ENCODE peak calls at places on chromosomes 1 and 21, in ten cellular contexts. One of them, this sample, is unnamed.

GRCh38 chr1:81802601-81803422 is 2.1 kb downstream of the ADGRL2 start:
- DNase-seq in HTR-8/SVneo: no peak
- DNase-seq in LHCN-M2: no peak
- DNase-seq in left ventricle myocardium inferior: peak; percentile 80
- DNase-seq in left ventricle myocardium superior: peak; percentile 87
- DNase-seq in T follicular helper cell: no peak
- DNase-seq in CD4-positive, CD25-positive, alpha-beta regulatory T cell: no peak
- DNase-seq in EH: peak; percentile 36
- DNase-seq in H7: peak; percentile 65
- DNase-seq in stimulated activated CD8-positive, alpha-beta memory T cell treated with anti-CD3 and anti-CD28 coated beads, Interleukin-4, amount 100 ng/mL, for 48 hours: no peak
- DNase-seq in this sample: no peak

GRCh38 chr1:206986402-206986801 is 16.1 kb upstream of the FCAMR start:
- DNase-seq in LHCN-M2: no peak
- DNase-seq in EH: no peak
- DNase-seq in T follicular helper cell: no peak
- DNase-seq in CD4-positive, CD25-positive, alpha-beta regulatory T cell: no peak
- DNase-seq in left ventricle myocardium superior: no peak
- DNase-seq in H7: no peak
- DNase-seq in stimulated activated CD8-positive, alpha-beta memory T cell treated with anti-CD3 and anti-CD28 coated beads, Interleukin-4, amount 100 ng/mL, for 48 hours: no peak
- DNase-seq in left ventricle myocardium inferior: no peak
- DNase-seq in HTR-8/SVneo: no peak
- DNase-seq in this sample: no peak

GRCh38 chr1:26945138-26945537 is 15.1 kb downstream of the KDF1 start:
- DNase-seq in T follicular helper cell: no peak
- DNase-seq in CD4-positive, CD25-positive, alpha-beta regulatory T cell: no peak
- DNase-seq in H7: no peak
- DNase-seq in left ventricle myocardium superior: no peak
- DNase-seq in HTR-8/SVneo: no peak
- DNase-seq in left ventricle myocardium inferior: no peak
- DNase-seq in EH: no peak
- DNase-seq in stimulated activated CD8-positive, alpha-beta memory T cell treated with anti-CD3 and anti-CD28 coated beads, Interleukin-4, amount 100 ng/mL, for 48 hours: no peak
- DNase-seq in LHCN-M2: no peak
- DNase-seq in this sample: no peak

GRCh38 chr21:32073190-32073589 is 200.4 kb downstream of the HUNK start:
- DNase-seq in stimulated activated CD8-positive, alpha-beta memory T cell treated with anti-CD3 and anti-CD28 coated beads, Interleukin-4, amount 100 ng/mL, for 48 hours: no peak
- DNase-seq in LHCN-M2: no peak
- DNase-seq in CD4-positive, CD25-positive, alpha-beta regulatory T cell: no peak
- DNase-seq in HTR-8/SVneo: no peak
- DNase-seq in T follicular helper cell: no peak
- DNase-seq in H7: no peak
- DNase-seq in left ventricle myocardium inferior: no peak
- DNase-seq in EH: no peak
- DNase-seq in left ventricle myocardium superior: no peak
- DNase-seq in this sample: no peak

GRCh38 chr1:15510611-15511405 is 13.2 kb downstream of the CASP9 start:
- DNase-seq in left ventricle myocardium inferior: no peak
- DNase-seq in HTR-8/SVneo: no peak
- DNase-seq in H7: no peak
- DNase-seq in EH: no peak
- DNase-seq in LHCN-M2: no peak
- DNase-seq in CD4-positive, CD25-positive, alpha-beta regulatory T cell: no peak
- DNase-seq in T follicular helper cell: no peak
- DNase-seq in left ventricle myocardium superior: no peak
- DNase-seq in stimulated activated CD8-positive, alpha-beta memory T cell treated with anti-CD3 and anti-CD28 coated beads, Interleukin-4, amount 100 ng/mL, for 48 hours: no peak
- DNase-seq in this sample: no peak

GRCh38 chr1:23805025-23805424 is 4.5 kb upstream of the GALE start:
- DNase-seq in LHCN-M2: no peak
- DNase-seq in stimulated activated CD8-positive, alpha-beta memory T cell treated with anti-CD3 and anti-CD28 coated beads, Interleukin-4, amount 100 ng/mL, for 48 hours: no peak
- DNase-seq in left ventricle myocardium superior: no peak
- DNase-seq in left ventricle myocardium inferior: no peak
- DNase-seq in CD4-positive, CD25-positive, alpha-beta regulatory T cell: no peak
- DNase-seq in H7: no peak
- DNase-seq in T follicular helper cell: no peak
- DNase-seq in EH: no peak
- DNase-seq in HTR-8/SVneo: no peak
- DNase-seq in this sample: no peak

GRCh38 chr1:43207229-43207853 is 35.2 kb downstream of the CFAP57 start:
- DNase-seq in T follicular helper cell: no peak
- DNase-seq in left ventricle myocardium superior: no peak
- DNase-seq in left ventricle myocardium inferior: no peak
- DNase-seq in HTR-8/SVneo: peak; percentile 66
- DNase-seq in EH: peak; percentile 80
- DNase-seq in CD4-positive, CD25-positive, alpha-beta regulatory T cell: no peak
- DNase-seq in LHCN-M2: no peak
- DNase-seq in H7: no peak
- DNase-seq in stimulated activated CD8-positive, alpha-beta memory T cell treated with anti-CD3 and anti-CD28 coated beads, Interleukin-4, amount 100 ng/mL, for 48 hours: no peak
- DNase-seq in this sample: no peak

GRCh38 chr1:45979778-45980176 is 152.7 kb downstream of the PIK3R3 start:
- DNase-seq in LHCN-M2: no peak
- DNase-seq in CD4-positive, CD25-positive, alpha-beta regulatory T cell: no peak
- DNase-seq in left ventricle myocardium inferior: no peak
- DNase-seq in HTR-8/SVneo: no peak
- DNase-seq in T follicular helper cell: no peak
- DNase-seq in H7: no peak
- DNase-seq in left ventricle myocardium superior: no peak
- DNase-seq in EH: no peak
- DNase-seq in stimulated activated CD8-positive, alpha-beta memory T cell treated with anti-CD3 and anti-CD28 coated beads, Interleukin-4, amount 100 ng/mL, for 48 hours: no peak
- DNase-seq in this sample: no peak

GRCh38 chr1:214559079-214559478 is 7.7 kb upstream of the PTPN14 start:
- DNase-seq in CD4-positive, CD25-positive, alpha-beta regulatory T cell: no peak
- DNase-seq in stimulated activated CD8-positive, alpha-beta memory T cell treated with anti-CD3 and anti-CD28 coated beads, Interleukin-4, amount 100 ng/mL, for 48 hours: no peak
- DNase-seq in left ventricle myocardium superior: no peak
- DNase-seq in EH: no peak
- DNase-seq in H7: no peak
- DNase-seq in T follicular helper cell: no peak
- DNase-seq in LHCN-M2: no peak
- DNase-seq in HTR-8/SVneo: no peak
- DNase-seq in left ventricle myocardium inferior: no peak
- DNase-seq in this sample: no peak

GRCh38 chr1:116239916-116240315 is 128.7 kb downstream of the MAB21L3 start:
- DNase-seq in EH: no peak
- DNase-seq in LHCN-M2: no peak
- DNase-seq in left ventricle myocardium superior: no peak
- DNase-seq in CD4-positive, CD25-positive, alpha-beta regulatory T cell: no peak
- DNase-seq in left ventricle myocardium inferior: no peak
- DNase-seq in HTR-8/SVneo: no peak
- DNase-seq in T follicular helper cell: no peak
- DNase-seq in stimulated activated CD8-positive, alpha-beta memory T cell treated with anti-CD3 and anti-CD28 coated beads, Interleukin-4, amount 100 ng/mL, for 48 hours: no peak
- DNase-seq in H7: no peak
- DNase-seq in this sample: no peak

GRCh38 chr1:244226440-244226839 is 175.4 kb downstream of the ZBTB18 start:
- DNase-seq in left ventricle myocardium inferior: no peak
- DNase-seq in LHCN-M2: no peak
- DNase-seq in T follicular helper cell: no peak
- DNase-seq in EH: peak; percentile 59
- DNase-seq in stimulated activated CD8-positive, alpha-beta memory T cell treated with anti-CD3 and anti-CD28 coated beads, Interleukin-4, amount 100 ng/mL, for 48 hours: no peak
- DNase-seq in left ventricle myocardium superior: no peak
- DNase-seq in HTR-8/SVneo: peak; percentile 69
- DNase-seq in H7: no peak
- DNase-seq in CD4-positive, CD25-positive, alpha-beta regulatory T cell: no peak
- DNase-seq in this sample: no peak

This sample was measured in germinal center.